ENCODE peak calls at places on chromosomes 13 and 19, in six cellular contexts. W is Caco-2; A is neural progenitor cell; D is naive thymus-derived CD4-positive, alpha-beta T cell; G is fibroblast of lung; Q is tibial nerve. O is an unnamed sample.
A peak's percentile ranks its signal among the peaks of the same experiment; 100 is the strongest.

GRCh38 chr19:56639217-56639616 is 3.7 kb upstream of the SMIM17 start:
- DNase-seq in W (peak; percentile 6), A (peak; percentile 60), D (no peak), G (peak; percentile 10), Q (no peak), O (no peak)

GRCh38 chr13:27967736-27968315 is 1.3 kb downstream of the CDX2 start:
- DNase-seq in W (peak; percentile 48), A (peak; percentile 47), D (no peak), G (no peak), Q (no peak), O (peak; percentile 24)

GRCh38 chr19:7595466-7596133 is at the start of gene CAMSAP3:
- DNase-seq in W (peak; percentile 90), A (peak; percentile 94), D (no peak), G (peak; percentile 1), Q (no peak), O (peak; percentile 66)

GRCh38 chr13:21742041-21742440 is 71.2 kb downstream of the FGF9 start:
- DNase-seq in W (peak; percentile 83), A (no peak), D (no peak), G (no peak), Q (no peak), O (no peak)

GRCh38 chr19:41606215-41606837 is 20.5 kb downstream of the CEACAM4 start:
- DNase-seq in W (no peak), A (no peak), D (no peak), G (no peak), Q (no peak), O (peak; percentile 11)

GRCh38 chr13:103866041-103866440 is 799.8 kb upstream of the SLC10A2 start:
- DNase-seq in W (no peak), A (peak; percentile 71), D (no peak), G (no peak), Q (no peak), O (no peak)

GRCh38 chr19:8517551-8518442 is 3.8 kb upstream of the ZNF414 start:
- DNase-seq in W (no peak), A (no peak), D (no peak), G (no peak), Q (no peak), O (no peak)

GRCh38 chr19:37472165-37472564 is 3.0 kb downstream of the ZNF570 start:
- DNase-seq in W (no peak), A (no peak), D (no peak), G (no peak), Q (no peak), O (no peak)

GRCh38 chr13:84645196-84646071 is 763.2 kb upstream of the SLITRK1 start:
- DNase-seq in W (peak; percentile 2), A (no peak), D (no peak), G (peak; percentile 92), Q (no peak), O (no peak)

GRCh38 chr19:38209671-38210457 is 14.2 kb downstream of the DPF1 start:
- DNase-seq in W (no peak), A (peak; percentile 87), D (no peak), G (peak; percentile 43), Q (peak; percentile 66), O (peak; percentile 49)

GRCh38 chr13:24854311-24854710 is 90.3 kb downstream of the RNF17 start:
- DNase-seq in W (no peak), A (no peak), D (no peak), G (no peak), Q (no peak), O (no peak)

GRCh38 chr13:21060063-21060826 is 1.1 kb downstream of the LATS2 start:
- DNase-seq in W (peak; percentile 67), A (peak; percentile 61), D (peak; percentile 23), G (peak; percentile 57), Q (no peak), O (peak; percentile 52)

GRCh38 chr13:97004096-97004876 is 10.0 kb upstream of the OXGR1 start:
- DNase-seq in W (no peak), A (no peak), D (no peak), G (peak; percentile 94), Q (no peak), O (no peak)

GRCh38 chr13:74442751-74443150 is 308.5 kb upstream of the KLF12 start:
- DNase-seq in W (no peak), A (no peak), D (no peak), G (no peak), Q (no peak), O (no peak)

GRCh38 chr13:74438911-74439310 is 304.7 kb upstream of the KLF12 start:
- DNase-seq in W (no peak), A (no peak), D (no peak), G (no peak), Q (no peak), O (no peak)

GRCh38 chr13:74443623-74444022 is 309.4 kb upstream of the KLF12 start:
- DNase-seq in W (no peak), A (no peak), D (no peak), G (peak; percentile 90), Q (no peak), O (no peak)

GRCh38 chr13:74444877-74445479 is 310.8 kb upstream of the KLF12 start:
- DNase-seq in W (no peak), A (no peak), D (no peak), G (peak; percentile 35), Q (no peak), O (no peak)

GRCh38 chr13:74444161-74444571 is 310.0 kb upstream of the KLF12 start:
- DNase-seq in W (no peak), A (no peak), D (no peak), G (peak; percentile 61), Q (no peak), O (no peak)
- H3K4me3 ChIP-seq in W (no peak overlapping the region), A (no peak overlapping the region), D (no peak overlapping the region), G (no peak overlapping the region), Q (no peak overlapping the region), O (no peak overlapping the region)

GRCh38 chr19:12696366-12697335 is at the start of gene FBXW9:
- DNase-seq in W (peak; percentile 94), A (peak; percentile 96), D (peak; percentile 96), G (peak; percentile 94), Q (peak; percentile 97), O (peak; percentile 98)

GRCh38 chr19:12695997-12696365 is 450 bp downstream of the FBXW9 start:
- DNase-seq in W (no peak), A (no peak), D (no peak), G (no peak), Q (no peak), O (no peak)

GRCh38 chr19:12695514-12695913 is 917 bp downstream of the FBXW9 start:
- DNase-seq in W (no peak), A (no peak), D (no peak), G (no peak), Q (no peak), O (no peak)

GRCh38 chr19:12694641-12695040 is 1.8 kb downstream of the FBXW9 start:
- DNase-seq in W (no peak), A (no peak), D (no peak), G (no peak), Q (no peak), O (no peak)

GRCh38 chr19:12695090-12695489 is 1.3 kb downstream of the FBXW9 start:
- DNase-seq in W (no peak), A (no peak), D (no peak), G (no peak), Q (no peak), O (no peak)
- H3K4me3 ChIP-seq in W (no peak overlapping the region), A (no peak overlapping the region), D (no peak overlapping the region), G (peak overlapping the region; percentile 86), Q (no peak overlapping the region), O (no peak overlapping the region)

DNA sequence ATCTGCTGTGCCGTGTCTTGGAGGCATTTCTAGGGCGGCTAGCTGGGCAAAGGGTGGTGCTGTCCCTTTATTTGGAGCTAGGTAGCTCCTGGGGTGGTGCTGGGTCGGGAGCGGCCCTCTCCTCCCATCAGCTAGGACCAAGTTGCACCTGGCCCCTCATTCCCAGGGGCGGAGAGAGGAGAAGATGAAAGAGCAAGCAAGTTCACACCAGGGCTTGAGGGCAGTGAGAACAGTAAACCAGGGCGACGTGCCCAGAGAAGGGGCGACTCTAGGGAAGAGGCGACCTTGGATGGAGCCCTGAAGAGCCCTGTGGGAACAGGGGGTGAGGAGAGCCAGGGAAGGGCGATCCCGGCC is 17.0 kb upstream of the KCNN1 start:
- DNase-seq in W (no peak), A (no peak), D (no peak), G (no peak), Q (no peak), O (no peak)
- H3K4me3 ChIP-seq in W (no peak overlapping the region), A (peak overlapping the region; percentile 43), D (no peak overlapping the region), G (no peak overlapping the region), Q (no peak overlapping the region), O (peak overlapping the region; percentile 13)

GRCh38 chr19:49766007-49766937 is 529 bp upstream of the AP2A1 start:
- DNase-seq in W (peak; percentile 100), A (peak; percentile 100), D (peak; percentile 86), G (peak; percentile 100), Q (peak; percentile 99), O (peak; percentile 99)
- H3K4me3 ChIP-seq in W (peak overlapping the region; percentile 44), A (peak overlapping the region; percentile 94), D (peak overlapping the region; percentile 79), G (peak overlapping the region; percentile 62), Q (peak overlapping the region; percentile 75), O (peak overlapping the region; percentile 83)

O was measured in stomach.